ENCODE peak calls at places on chromosomes 3 and 15, in four cellular contexts. One of them, this sample, is unnamed.

GRCh38 chr15:80694624-80695098 is 449 bp upstream of the ABHD17C start:
- DNase-seq in OCI-M1: no peak
- DNase-seq in GM04504: no peak
- DNase-seq in activated T-cell treated with anti-CD3 and anti-CD28 coated beads for 48 hours: peak
- DNase-seq in this sample: no peak

GRCh38 chr3:141618938-141619337 is 119.2 kb upstream of the RNF7 start:
- DNase-seq in OCI-M1: no peak
- DNase-seq in GM04504: no peak
- DNase-seq in activated T-cell treated with anti-CD3 and anti-CD28 coated beads for 48 hours: no peak
- DNase-seq in this sample: no peak

GRCh38 chr3:159632847-159633246 is 355.8 kb upstream of the IL12A start:
- DNase-seq in OCI-M1: no peak
- DNase-seq in activated T-cell treated with anti-CD3 and anti-CD28 coated beads for 48 hours: no peak
- DNase-seq in GM04504: no peak
- DNase-seq in this sample: no peak

GRCh38 chr3:142886938-142887337 is 1.9 kb downstream of the PCOLCE2 start:
- DNase-seq in OCI-M1: peak
- DNase-seq in activated T-cell treated with anti-CD3 and anti-CD28 coated beads for 48 hours: no peak
- DNase-seq in GM04504: peak
- DNase-seq in this sample: peak

GRCh38 chr3:20945892-20946291 is 759.9 kb upstream of the SGO1 start:
- DNase-seq in activated T-cell treated with anti-CD3 and anti-CD28 coated beads for 48 hours: no peak
- DNase-seq in OCI-M1: no peak
- DNase-seq in GM04504: no peak
- DNase-seq in this sample: no peak

GRCh38 chr3:114706591-114707224 is 412.9 kb downstream of the TIGIT start:
- DNase-seq in OCI-M1: peak
- DNase-seq in activated T-cell treated with anti-CD3 and anti-CD28 coated beads for 48 hours: peak
- DNase-seq in GM04504: no peak
- DNase-seq in this sample: peak

GRCh38 chr15:49876401-49877038 is 242.5 kb downstream of the ATP8B4 start:
- DNase-seq in GM04504: no peak
- DNase-seq in activated T-cell treated with anti-CD3 and anti-CD28 coated beads for 48 hours: no peak
- DNase-seq in OCI-M1: peak
- DNase-seq in this sample: no peak

GRCh38 chr3:128950223-128950938 is 43.5 kb downstream of the CFAP92 start:
- DNase-seq in OCI-M1: peak
- DNase-seq in GM04504: no peak
- DNase-seq in activated T-cell treated with anti-CD3 and anti-CD28 coated beads for 48 hours: no peak
- DNase-seq in this sample: no peak

GRCh38 chr3:69936266-69936665 is 63.3 kb upstream of the SAMMSON start:
- DNase-seq in activated T-cell treated with anti-CD3 and anti-CD28 coated beads for 48 hours: no peak
- DNase-seq in OCI-M1: no peak
- DNase-seq in GM04504: no peak
- DNase-seq in this sample: no peak

GRCh38 chr3:133996251-133996661 is 33.5 kb downstream of the SLCO2A1 start:
- DNase-seq in activated T-cell treated with anti-CD3 and anti-CD28 coated beads for 48 hours: no peak
- DNase-seq in OCI-M1: no peak
- DNase-seq in GM04504: no peak
- DNase-seq in this sample: no peak

GRCh38 chr3:147361671-147362420 is 44.5 kb downstream of the ZIC4 start:
- DNase-seq in OCI-M1: peak
- DNase-seq in activated T-cell treated with anti-CD3 and anti-CD28 coated beads for 48 hours: peak
- DNase-seq in GM04504: no peak
- DNase-seq in this sample: no peak

GRCh38 chr3:15667484-15667883 is 65.9 kb downstream of the BTD start:
- DNase-seq in OCI-M1: no peak
- DNase-seq in activated T-cell treated with anti-CD3 and anti-CD28 coated beads for 48 hours: no peak
- DNase-seq in GM04504: no peak
- DNase-seq in this sample: no peak

GRCh38 chr3:81395739-81396138 is 365.7 kb downstream of the GBE1 start:
- DNase-seq in GM04504: no peak
- DNase-seq in OCI-M1: peak
- DNase-seq in activated T-cell treated with anti-CD3 and anti-CD28 coated beads for 48 hours: no peak
- DNase-seq in this sample: no peak

GRCh38 chr3:121661376-121661775 is 673 bp upstream of the HCLS1 start:
- DNase-seq in activated T-cell treated with anti-CD3 and anti-CD28 coated beads for 48 hours: no peak
- DNase-seq in GM04504: no peak
- DNase-seq in OCI-M1: no peak
- DNase-seq in this sample: no peak

GRCh38 chr3:14725015-14725431 is 50.1 kb downstream of the C3orf20 start:
- DNase-seq in activated T-cell treated with anti-CD3 and anti-CD28 coated beads for 48 hours: no peak
- DNase-seq in OCI-M1: no peak
- DNase-seq in GM04504: peak
- DNase-seq in this sample: peak

GRCh38 chr3:71109241-71109976 is 474.1 kb downstream of the FOXP1 start:
- DNase-seq in activated T-cell treated with anti-CD3 and anti-CD28 coated beads for 48 hours: no peak
- DNase-seq in OCI-M1: no peak
- DNase-seq in GM04504: no peak
- DNase-seq in this sample: no peak

GRCh38 chr3:50474717-50475116 is 28.7 kb downstream of the CACNA2D2 start:
- DNase-seq in GM04504: peak
- DNase-seq in OCI-M1: no peak
- DNase-seq in activated T-cell treated with anti-CD3 and anti-CD28 coated beads for 48 hours: no peak
- DNase-seq in this sample: peak

GRCh38 chr3:195116393-195117185 is 154.4 kb downstream of the XXYLT1 start:
- DNase-seq in activated T-cell treated with anti-CD3 and anti-CD28 coated beads for 48 hours: no peak
- DNase-seq in GM04504: no peak
- DNase-seq in OCI-M1: peak
- DNase-seq in this sample: no peak

GRCh38 chr15:52232327-52232726 is 41.1 kb upstream of the GNB5 start:
- DNase-seq in activated T-cell treated with anti-CD3 and anti-CD28 coated beads for 48 hours: no peak
- DNase-seq in OCI-M1: peak
- DNase-seq in GM04504: no peak
- DNase-seq in this sample: no peak

GRCh38 chr15:98483575-98484130 is 164.7 kb upstream of the IGF1R start:
- DNase-seq in activated T-cell treated with anti-CD3 and anti-CD28 coated beads for 48 hours: no peak
- DNase-seq in OCI-M1: no peak
- DNase-seq in GM04504: no peak
- DNase-seq in this sample: no peak

GRCh38 chr15:62254137-62254934 is 89.3 kb upstream of the C2CD4B start:
- DNase-seq in GM04504: peak
- DNase-seq in activated T-cell treated with anti-CD3 and anti-CD28 coated beads for 48 hours: peak
- DNase-seq in OCI-M1: peak
- DNase-seq in this sample: peak

GRCh38 chr3:71262368-71263265 is 320.9 kb downstream of the FOXP1 start:
- DNase-seq in activated T-cell treated with anti-CD3 and anti-CD28 coated beads for 48 hours: no peak
- DNase-seq in GM04504: no peak
- DNase-seq in OCI-M1: no peak
- DNase-seq in this sample: no peak

GRCh38 chr3:101890716-101891115 is 41.4 kb downstream of the NFKBIZ start:
- DNase-seq in activated T-cell treated with anti-CD3 and anti-CD28 coated beads for 48 hours: no peak
- DNase-seq in GM04504: no peak
- DNase-seq in OCI-M1: peak
- DNase-seq in this sample: peak

GRCh38 chr3:99515-99914 is 97.0 kb upstream of the CHL1 start:
- DNase-seq in OCI-M1: no peak
- DNase-seq in activated T-cell treated with anti-CD3 and anti-CD28 coated beads for 48 hours: no peak
- DNase-seq in GM04504: no peak
- DNase-seq in this sample: no peak

GRCh38 chr15:98018761-98019351 is 58.4 kb downstream of the ARRDC4 start:
- DNase-seq in activated T-cell treated with anti-CD3 and anti-CD28 coated beads for 48 hours: no peak
- DNase-seq in GM04504: no peak
- DNase-seq in OCI-M1: no peak
- DNase-seq in this sample: no peak

GRCh38 chr3:81764665-81765064 is 3.2 kb upstream of the GBE1 start:
- DNase-seq in GM04504: no peak
- DNase-seq in OCI-M1: peak
- DNase-seq in activated T-cell treated with anti-CD3 and anti-CD28 coated beads for 48 hours: no peak
- DNase-seq in this sample: no peak

GRCh38 chr15:75138016-75138999 is 63.4 kb upstream of the C15orf39 start:
- DNase-seq in GM04504: peak
- DNase-seq in activated T-cell treated with anti-CD3 and anti-CD28 coated beads for 48 hours: no peak
- DNase-seq in OCI-M1: no peak
- DNase-seq in this sample: peak

GRCh38 chr3:141366285-141367037 is 1.8 kb upstream of the ZBTB38 start:
- DNase-seq in activated T-cell treated with anti-CD3 and anti-CD28 coated beads for 48 hours: no peak
- DNase-seq in OCI-M1: peak
- DNase-seq in GM04504: peak
- DNase-seq in this sample: peak

GRCh38 chr15:61528590-61528929 is 299.5 kb upstream of the RORA start:
- DNase-seq in activated T-cell treated with anti-CD3 and anti-CD28 coated beads for 48 hours: no peak
- DNase-seq in GM04504: no peak
- DNase-seq in OCI-M1: no peak
- DNase-seq in this sample: no peak

GRCh38 chr3:54954516-54954915 is 26.7 kb upstream of the LRTM1 start:
- DNase-seq in OCI-M1: no peak
- DNase-seq in GM04504: no peak
- DNase-seq in activated T-cell treated with anti-CD3 and anti-CD28 coated beads for 48 hours: no peak
- DNase-seq in this sample: no peak

GRCh38 chr3:150036780-150037179 is 66.1 kb upstream of the PFN2 start:
- DNase-seq in GM04504: no peak
- DNase-seq in OCI-M1: no peak
- DNase-seq in activated T-cell treated with anti-CD3 and anti-CD28 coated beads for 48 hours: no peak
- DNase-seq in this sample: no peak

This sample was measured in stromal cell of bone marrow.